ENCODE peak calls at places on chromosome 13, in ten cellular contexts. D is epithelial cell of esophagus; W is transverse colon; Z is CD4-positive, alpha-beta T cell; Q is stimulated activated CD8-positive, alpha-beta memory T cell treated with anti-CD3 and anti-CD28 coated beads, Interleukin-12 subunit alpha, Interleukin-12 subunit beta, amount 100 ng/mL, for 1 hour; S is myocyte; B is NCI-H2081 treated with DMSO at 0.1 percent for 48 hours; R is HL-60; K is stimulated activated CD4-positive, alpha-beta T cell treated with anti-CD3 and anti-CD28 coated beads, TNF-alpha, amount 100 ng/mL, for 24 hours; N is lung. P is an unnamed sample.

GRCh38 chr13:104980571-104980970 is 1554.9 kb downstream of the EFNB2 start:
- DNase-seq in D (no peak), W (no peak), Z (no peak), Q (no peak), S (peak), B (no peak), R (no peak), K (no peak), N (no peak), P (no peak)

GRCh38 chr13:65787087-65787486 is 1443.0 kb downstream of the PCDH9 start:
- DNase-seq in D (no peak), W (no peak), Z (no peak), Q (no peak), S (no peak), B (no peak), R (no peak), K (no peak), N (no peak), P (no peak)

GRCh38 chr13:32783067-32783466 is 196.8 kb downstream of the PDS5B start:
- DNase-seq in D (peak), W (no peak), Z (no peak), Q (no peak), S (peak), B (no peak), R (no peak), K (no peak), N (no peak), P (peak)

GRCh38 chr13:74450976-74451375 is 316.8 kb upstream of the KLF12 start:
- DNase-seq in D (peak), W (no peak), Z (no peak), Q (no peak), S (no peak), B (no peak), R (no peak), K (no peak), N (no peak), P (no peak)

GRCh38 chr13:27280009-27280646 is 9.5 kb downstream of the RASL11A start:
- DNase-seq in D (no peak), W (no peak), Z (no peak), Q (no peak), S (no peak), B (no peak), R (no peak), K (no peak), N (no peak), P (no peak)

GRCh38 chr13:64446372-64446771 is 2783.8 kb downstream of the PCDH9 start:
- DNase-seq in D (peak), W (no peak), Z (no peak), Q (no peak), S (no peak), B (no peak), R (no peak), K (no peak), N (no peak), P (no peak)

GRCh38 chr13:97944396-97945029 is 9.0 kb upstream of the IPO5 start:
- DNase-seq in D (peak), W (no peak), Z (no peak), Q (no peak), S (peak), B (no peak), R (no peak), K (no peak), N (no peak), P (no peak)

GRCh38 chr13:29480893-29481525 is 114.5 kb downstream of the SLC7A1 start:
- DNase-seq in D (no peak), W (no peak), Z (no peak), Q (no peak), S (no peak), B (no peak), R (no peak), K (no peak), N (no peak), P (no peak)

GRCh38 chr13:87999141-87999765 is 328.1 kb downstream of the SLITRK5 start:
- DNase-seq in D (peak), W (no peak), Z (no peak), Q (no peak), S (no peak), B (no peak), R (no peak), K (no peak), N (no peak), P (peak)

GRCh38 chr13:98598043-98598442 is 21.1 kb upstream of the STK24 start:
- DNase-seq in D (no peak), W (no peak), Z (no peak), Q (no peak), S (no peak), B (no peak), R (no peak), K (no peak), N (no peak), P (no peak)

GRCh38 chr13:21670006-21670882 is 629 bp upstream of the FGF9 start:
- DNase-seq in D (peak), W (peak), Z (peak), Q (no peak), S (peak), B (no peak), R (peak), K (no peak), N (no peak), P (no peak)

GRCh38 chr13:113804703-113805430 is 45.8 kb downstream of the TMEM255B start:
- DNase-seq in D (no peak), W (no peak), Z (no peak), Q (no peak), S (no peak), B (no peak), R (no peak), K (no peak), N (no peak), P (no peak)

GRCh38 chr13:114089751-114090400 is 42.5 kb downstream of the RASA3 start:
- DNase-seq in D (no peak), W (peak), Z (no peak), Q (no peak), S (no peak), B (no peak), R (no peak), K (no peak), N (no peak), P (no peak)

GRCh38 chr13:40352385-40352778 is 314.1 kb downstream of the FOXO1 start:
- DNase-seq in D (peak), W (no peak), Z (no peak), Q (no peak), S (no peak), B (no peak), R (no peak), K (no peak), N (no peak), P (no peak)

GRCh38 chr13:20140487-20140886 is 20.4 kb downstream of the GJA3 start:
- DNase-seq in D (no peak), W (no peak), Z (no peak), Q (no peak), S (no peak), B (no peak), R (no peak), K (no peak), N (no peak), P (no peak)

GRCh38 chr13:44969858-44970484 is 19.3 kb downstream of the NUFIP1 start:
- DNase-seq in D (peak), W (no peak), Z (no peak), Q (no peak), S (peak), B (peak), R (peak), K (no peak), N (no peak), P (peak)

GRCh38 chr13:97226788-97227627 is 4.9 kb downstream of the MBNL2 start:
- DNase-seq in D (no peak), W (peak), Z (no peak), Q (no peak), S (no peak), B (no peak), R (no peak), K (no peak), N (no peak), P (no peak)

GRCh38 chr13:71874490-71874889 is 7.5 kb upstream of the DACH1 start:
- DNase-seq in D (no peak), W (peak), Z (no peak), Q (no peak), S (no peak), B (no peak), R (no peak), K (no peak), N (no peak), P (no peak)

GRCh38 chr13:106595623-106596022 is 27.7 kb upstream of the ARGLU1 start:
- DNase-seq in D (no peak), W (no peak), Z (no peak), Q (no peak), S (no peak), B (no peak), R (no peak), K (no peak), N (no peak), P (no peak)

GRCh38 chr13:111292710-111293485 is 27.5 kb upstream of the TEX29 start:
- DNase-seq in D (no peak), W (no peak), Z (no peak), Q (no peak), S (peak), B (no peak), R (no peak), K (no peak), N (no peak), P (no peak)

GRCh38 chr13:81957121-81957520 is 1616.2 kb upstream of the SPRY2 start:
- DNase-seq in D (peak), W (no peak), Z (no peak), Q (no peak), S (no peak), B (no peak), R (no peak), K (no peak), N (no peak), P (no peak)

GRCh38 chr13:59710995-59711701 is 452.6 kb downstream of the DIAPH3 start:
- DNase-seq in D (no peak), W (no peak), Z (no peak), Q (no peak), S (no peak), B (no peak), R (no peak), K (no peak), N (no peak), P (peak)

GRCh38 chr13:91347996-91348905 is 764 bp downstream of the MIR17HG start:
- DNase-seq in D (peak), W (peak), Z (peak), Q (peak), S (peak), B (no peak), R (peak), K (peak), N (peak), P (no peak)

GRCh38 chr13:31236211-31236786 is 36.5 kb downstream of the B3GLCT start:
- DNase-seq in D (peak), W (no peak), Z (no peak), Q (no peak), S (peak), B (no peak), R (peak), K (no peak), N (no peak), P (peak)

GRCh38 chr13:44303681-44304432 is 69.8 kb upstream of the SERP2 start:
- DNase-seq in D (no peak), W (peak), Z (no peak), Q (no peak), S (peak), B (no peak), R (no peak), K (no peak), N (no peak), P (no peak)

GRCh38 chr13:108326318-108326717 is 56.8 kb downstream of the TNFSF13B start:
- DNase-seq in D (peak), W (no peak), Z (no peak), Q (no peak), S (no peak), B (no peak), R (peak), K (no peak), N (no peak), P (no peak)

GRCh38 chr13:88908896-88909535 is 1237.8 kb downstream of the SLITRK5 start:
- DNase-seq in D (peak), W (no peak), Z (no peak), Q (no peak), S (no peak), B (peak), R (no peak), K (no peak), N (no peak), P (no peak)

GRCh38 chr13:21583496-21583895 is 20.5 kb downstream of the MICU2 start:
- DNase-seq in D (no peak), W (no peak), Z (no peak), Q (no peak), S (peak), B (no peak), R (no peak), K (no peak), N (no peak), P (no peak)